ENCODE peak calls at places on chromosome 4, in five cellular contexts. M is AG04450; A is CD8-positive, alpha-beta memory T cell; L is effector memory CD4-positive, alpha-beta T cell; O is suprapubic skin. Z is an unnamed sample.

GRCh38 chr4:157045507-157046127 is 30.3 kb upstream of the GLRB start:
- DNase-seq in L (no peak), M (peak; percentile 61), O (no peak), A (no peak), Z (peak; percentile 54)

GRCh38 chr4:108560624-108561023 is 59.8 kb upstream of the RPL34 start:
- DNase-seq in A (no peak), M (no peak), L (no peak), O (no peak), Z (no peak)

GRCh38 chr4:115042496-115042895 is 70.9 kb downstream of the NDST4 start:
- DNase-seq in M (no peak), L (no peak), O (no peak), A (no peak), Z (peak; percentile 53)

GRCh38 chr4:114495471-114495928 is 103.1 kb upstream of the UGT8 start:
- DNase-seq in O (no peak), M (no peak), L (no peak), A (no peak), Z (peak; percentile 92)

GRCh38 chr4:38715076-38715475 is 51.1 kb downstream of the KLF3 start:
- DNase-seq in L (no peak), A (no peak), O (no peak), M (no peak), Z (no peak)

GRCh38 chr4:178471994-178472393 is 1029.8 kb upstream of the AGA start:
- DNase-seq in O (no peak), L (no peak), M (no peak), A (no peak), Z (no peak)

GRCh38 chr4:140937866-140938265 is 181.7 kb upstream of the TBC1D9 start:
- DNase-seq in M (no peak), O (no peak), A (no peak), L (no peak), Z (no peak)

GRCh38 chr4:118158946-118159345 is 124.7 kb downstream of the NDST3 start:
- DNase-seq in L (no peak), O (no peak), A (no peak), M (no peak), Z (no peak)

GRCh38 chr4:53489279-53489889 is 101.9 kb downstream of the LNX1 start:
- DNase-seq in L (no peak), O (no peak), M (no peak), A (no peak), Z (no peak)

GRCh38 chr4:8227201-8227770 is 28.2 kb downstream of the SH3TC1 start:
- DNase-seq in O (no peak), L (no peak), A (no peak), M (no peak), Z (no peak)

GRCh38 chr4:11635336-11635735 is 206.6 kb upstream of the HS3ST1 start:
- DNase-seq in L (no peak), M (peak; percentile 61), A (no peak), O (no peak), Z (no peak)

GRCh38 chr4:101346562-101347266 is 612 bp downstream of the PPP3CA start:
- DNase-seq in O (peak; percentile 83), A (peak; percentile 58), L (peak; percentile 39), M (no peak), Z (peak; percentile 86)

GRCh38 chr4:126742885-126743284 is 889.9 kb upstream of the INTU start:
- DNase-seq in L (no peak), A (no peak), M (no peak), O (no peak), Z (no peak)

GRCh38 chr4:126740687-126741086 is 892.1 kb upstream of the INTU start:
- DNase-seq in O (no peak), A (no peak), M (no peak), L (no peak), Z (no peak)

GRCh38 chr4:126738527-126738923 is 894.2 kb upstream of the INTU start:
- DNase-seq in A (no peak), L (no peak), O (no peak), M (no peak), Z (no peak)

GRCh38 chr4:126738926-126739325 is 893.8 kb upstream of the INTU start:
- DNase-seq in L (no peak), M (no peak), A (no peak), O (no peak), Z (no peak)

DNA sequence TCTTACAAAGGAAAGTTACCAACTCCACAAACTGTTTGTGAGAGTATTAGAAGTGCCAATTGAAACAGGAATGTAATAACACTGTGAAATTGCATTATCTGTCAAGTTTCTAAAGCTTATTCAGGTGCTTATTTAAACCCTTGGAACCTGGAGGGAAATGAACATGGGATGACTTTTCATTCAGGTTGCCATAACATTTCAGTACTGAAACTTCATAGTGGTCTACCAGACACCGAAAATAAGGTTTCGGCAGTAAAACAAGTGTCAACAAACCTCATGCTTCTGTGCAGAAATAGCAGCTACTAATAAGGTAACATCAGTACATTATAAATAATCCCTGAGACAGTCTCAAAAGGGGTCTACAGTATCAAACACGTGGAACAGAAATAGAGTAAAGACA is 890.7 kb upstream of the INTU start:
- DNase-seq in L (no peak), A (no peak), O (no peak), M (no peak), Z (no peak)
- H3K27me3 ChIP-seq in L (no peaks in the 10 kb centered on the region), A (no peaks in the 10 kb centered on the region), O (no peaks in the 10 kb centered on the region), M (no peaks in the 10 kb centered on the region), Z (no peaks in the 10 kb centered on the region)

GRCh38 chr4:168854216-168854921 is 155.7 kb downstream of the CBR4 start:
- DNase-seq in M (no peak), L (no peak), O (no peak), A (no peak), Z (no peak)

GRCh38 chr4:168853770-168854169 is 156.3 kb downstream of the CBR4 start:
- DNase-seq in O (no peak), L (no peak), A (no peak), M (no peak), Z (no peak)

GRCh38 chr4:168857009-168857408 is 153.0 kb downstream of the CBR4 start:
- DNase-seq in M (no peak), A (no peak), L (no peak), O (no peak), Z (no peak)

GRCh38 chr4:168857546-168858314 is 152.3 kb downstream of the CBR4 start:
- DNase-seq in M (peak; percentile 82), L (no peak), A (no peak), O (no peak), Z (no peak)

GRCh38 chr4:168856312-168856711 is 153.7 kb downstream of the CBR4 start:
- DNase-seq in A (no peak), O (no peak), M (peak; percentile 90), L (no peak), Z (no peak)
- H3K27ac ChIP-seq in A (no peak overlapping the region), O (no peak overlapping the region), M (peak overlapping the region; percentile 97), L (no peak overlapping the region), Z (no peak overlapping the region)

GRCh38 chr4:1050486-1051213 is 39.2 kb downstream of the FGFRL1 start:
- DNase-seq in L (no peak), A (no peak), O (peak; percentile 74), M (no peak), Z (peak; percentile 93)

GRCh38 chr4:1052231-1052671 is 40.8 kb downstream of the FGFRL1 start:
- DNase-seq in A (no peak), M (no peak), O (peak; percentile 74), L (no peak), Z (no peak)

GRCh38 chr4:1053080-1053661 is 41.7 kb downstream of the FGFRL1 start:
- DNase-seq in M (peak; percentile 69), A (no peak), O (peak; percentile 77), L (no peak), Z (peak; percentile 44)

GRCh38 chr4:1049591-1049905 is 38.1 kb downstream of the FGFRL1 start:
- DNase-seq in O (peak; percentile 72), A (no peak), L (no peak), M (no peak), Z (no peak)

DNA sequence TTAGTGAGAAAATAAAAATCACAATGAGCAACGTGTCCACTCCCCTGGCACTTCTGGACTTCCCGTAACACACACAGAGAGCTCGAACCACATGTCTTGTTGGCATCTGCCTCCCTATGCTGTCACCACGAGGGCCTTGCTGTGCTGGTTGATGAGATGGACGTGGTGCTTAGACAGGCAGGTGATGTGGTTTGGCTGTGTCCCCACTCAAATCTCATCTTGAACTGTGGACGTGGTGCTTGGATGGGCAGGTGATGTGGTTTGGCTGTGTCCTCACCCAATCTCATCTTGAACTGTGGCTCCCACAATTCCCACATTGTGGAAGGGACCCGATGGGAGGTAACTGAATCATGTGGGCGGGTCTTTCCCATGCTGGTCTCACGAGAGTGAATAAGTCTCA is 40.0 kb downstream of the FGFRL1 start:
- DNase-seq in A (no peak), O (peak; percentile 55), L (no peak), M (no peak), Z (no peak)
- H3K27me3 ChIP-seq in A (peaks cover 4% of the 10 kb centered on the region), O (peaks cover 66% of the 10 kb centered on the region), L (no peaks in the 10 kb centered on the region), M (peaks cover 31% of the 10 kb centered on the region), Z (peaks cover 100% of the 10 kb centered on the region)

GRCh38 chr4:31803511-31804195 is 1083.5 kb downstream of the PCDH7 start:
- DNase-seq in A (no peak), M (no peak), O (no peak), L (no peak), Z (no peak)
- H3K27ac ChIP-seq in A (no peak overlapping the region), M (no peak overlapping the region), O (no peak overlapping the region), L (no peak overlapping the region), Z (no peak overlapping the region)

DNA sequence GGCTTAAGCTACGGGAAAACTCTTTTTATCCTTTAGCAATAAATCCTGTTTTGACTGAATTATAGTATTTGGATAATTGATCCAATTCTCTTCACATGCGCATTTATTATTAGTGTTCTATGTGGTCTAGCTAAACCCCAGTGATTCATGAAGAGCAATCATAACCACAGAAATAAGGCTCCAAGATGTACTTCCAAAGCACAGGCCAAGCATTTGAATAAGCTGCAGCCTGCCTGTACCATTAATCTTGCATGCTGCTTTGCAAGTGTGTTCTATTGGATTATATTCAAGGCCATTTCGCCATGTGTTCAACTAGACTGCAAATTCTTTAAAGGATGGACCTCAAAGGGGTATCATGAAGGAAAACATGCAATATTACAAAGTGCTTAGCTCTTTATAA is 385.2 kb upstream of the FAT1 start:
- DNase-seq in O (no peak), A (no peak), M (no peak), L (no peak), Z (no peak)
- H3K27me3 ChIP-seq in O (no peaks in the 10 kb centered on the region), A (no peaks in the 10 kb centered on the region), M (no peaks in the 10 kb centered on the region), L (no peaks in the 10 kb centered on the region), Z (no peaks in the 10 kb centered on the region)

GRCh38 chr4:147351083-147351787 is 129.7 kb upstream of the EDNRA start:
- DNase-seq in O (no peak), M (no peak), L (no peak), A (no peak), Z (no peak)
- H3K27ac ChIP-seq in O (no peak overlapping the region), M (no peak overlapping the region), L (no peak overlapping the region), A (no peak overlapping the region), Z (no peak overlapping the region)